ENCODE peak calls at places on chromosomes 5 and 9, in eight cellular contexts. R is H1, A is fibroblast of lung, B is psoas muscle, M is GM23338, V is tibial nerve, Y is DND-41, W is left lung. J is an unnamed sample.

GRCh38 chr9:134618823-134619454 is 22.7 kb upstream of the COL5A1 start:
- DNase-seq in R (no peak), A (no peak), B (no peak), M (no peak), V (no peak), Y (no peak), W (peak), J (peak)

GRCh38 chr5:110386782-110387181 is 339.7 kb downstream of the TMEM232 start:
- DNase-seq in R (no peak), A (peak), B (no peak), M (no peak), V (no peak), Y (no peak), W (no peak), J (no peak)

GRCh38 chr9:111016046-111017026 is 21.9 kb downstream of the LPAR1 start:
- DNase-seq in R (no peak), A (peak), B (no peak), M (no peak), V (no peak), Y (no peak), W (no peak), J (no peak)

GRCh38 chr5:130836729-130837660 is 328.1 kb downstream of the HINT1 start:
- DNase-seq in R (no peak), A (peak), B (no peak), M (no peak), V (no peak), Y (no peak), W (no peak), J (no peak)

GRCh38 chr5:173466227-173466626 is 138.0 kb upstream of the STC2 start:
- DNase-seq in R (no peak), A (no peak), B (no peak), M (no peak), V (no peak), Y (no peak), W (no peak), J (no peak)

GRCh38 chr9:83472221-83472665 is 66.0 kb downstream of the FRMD3 start:
- DNase-seq in R (no peak), A (peak), B (no peak), M (no peak), V (no peak), Y (no peak), W (no peak), J (no peak)

GRCh38 chr5:81838307-81838906 is 87.5 kb upstream of the SSBP2 start:
- DNase-seq in R (no peak), A (peak), B (no peak), M (peak), V (no peak), Y (peak), W (no peak), J (no peak)

GRCh38 chr5:173290477-173291131 is 37.6 kb downstream of the STC2 start:
- DNase-seq in R (no peak), A (no peak), B (no peak), M (no peak), V (no peak), Y (no peak), W (no peak), J (no peak)

GRCh38 chr5:163459888-163460561 is at the start of gene NUDCD2:
- DNase-seq in R (peak), A (peak), B (peak), M (peak), V (peak), Y (peak), W (peak), J (peak)

GRCh38 chr9:106203832-106204516 is 509.6 kb downstream of the TMEM38B start:
- DNase-seq in R (no peak), A (no peak), B (no peak), M (no peak), V (no peak), Y (no peak), W (no peak), J (no peak)

GRCh38 chr5:151917931-151918330 is 6.7 kb downstream of the GLRA1 start:
- DNase-seq in R (no peak), A (no peak), B (no peak), M (peak), V (no peak), Y (no peak), W (no peak), J (no peak)

GRCh38 chr5:9707766-9708462 is 77.8 kb upstream of the TAS2R1 start:
- DNase-seq in R (no peak), A (no peak), B (no peak), M (peak), V (no peak), Y (no peak), W (no peak), J (no peak)

GRCh38 chr9:114746591-114746990 is 59.2 kb downstream of the TNFSF15 start:
- DNase-seq in R (no peak), A (no peak), B (no peak), M (no peak), V (no peak), Y (no peak), W (no peak), J (no peak)

GRCh38 chr5:88235346-88235745 is 33.3 kb downstream of the TMEM161B start:
- DNase-seq in R (no peak), A (no peak), B (no peak), M (peak), V (no peak), Y (no peak), W (no peak), J (no peak)

GRCh38 chr5:96687812-96688453 is 25.8 kb downstream of the CAST start:
- DNase-seq in R (no peak), A (peak), B (no peak), M (peak), V (no peak), Y (no peak), W (no peak), J (no peak)

GRCh38 chr9:135490980-135491444 is 9.5 kb upstream of the MRPS2 start:
- DNase-seq in R (no peak), A (no peak), B (no peak), M (no peak), V (no peak), Y (no peak), W (peak), J (no peak)

GRCh38 chr9:127899200-127899943 is at the start of gene ST6GALNAC6:
- DNase-seq in R (peak), A (peak), B (peak), M (peak), V (no peak), Y (peak), W (peak), J (no peak)

GRCh38 chr9:106878943-106879916 is 16.3 kb downstream of the ZNF462 start:
- DNase-seq in R (no peak), A (peak), B (peak), M (peak), V (peak), Y (no peak), W (peak), J (peak)

GRCh38 chr5:160548949-160549665 is 127.5 kb downstream of the PTTG1 start:
- DNase-seq in R (no peak), A (peak), B (no peak), M (no peak), V (no peak), Y (no peak), W (no peak), J (no peak)

GRCh38 chr5:140480310-140481014 is 67.0 kb upstream of the EIF4EBP3 start:
- DNase-seq in R (no peak), A (peak), B (no peak), M (no peak), V (no peak), Y (no peak), W (no peak), J (no peak)

GRCh38 chr9:4691794-4692193 is 12.4 kb downstream of the CDC37L1 start:
- DNase-seq in R (no peak), A (peak), B (no peak), M (no peak), V (no peak), Y (no peak), W (no peak), J (no peak)

GRCh38 chr5:115829913-115830312 is 11.5 kb downstream of the ATG12 start:
- DNase-seq in R (no peak), A (no peak), B (no peak), M (no peak), V (no peak), Y (no peak), W (no peak), J (no peak)

GRCh38 chr5:34547300-34548085 is 108.6 kb upstream of the RAI14 start:
- DNase-seq in R (peak), A (no peak), B (no peak), M (peak), V (no peak), Y (no peak), W (no peak), J (no peak)

GRCh38 chr5:54990751-54991349 is 5.5 kb upstream of the ESM1 start:
- DNase-seq in R (no peak), A (peak), B (no peak), M (no peak), V (no peak), Y (no peak), W (no peak), J (no peak)

GRCh38 chr5:172828911-172829431 is 5.1 kb upstream of the ERGIC1 start:
- DNase-seq in R (no peak), A (peak), B (no peak), M (no peak), V (no peak), Y (no peak), W (no peak), J (no peak)

GRCh38 chr9:110583237-110583636 is 3.7 kb upstream of the SVEP1 start:
- DNase-seq in R (no peak), A (no peak), B (no peak), M (no peak), V (no peak), Y (no peak), W (no peak), J (no peak)

GRCh38 chr5:91301459-91301858 is 81.7 kb downstream of the ARRDC3 start:
- DNase-seq in R (no peak), A (no peak), B (no peak), M (no peak), V (no peak), Y (no peak), W (no peak), J (no peak)

GRCh38 chr9:126650404-126650804 is 36.7 kb downstream of the LMX1B start:
- DNase-seq in R (no peak), A (no peak), B (no peak), M (no peak), V (no peak), Y (no peak), W (no peak), J (no peak)

GRCh38 chr5:127029513-127030258 is 672 bp downstream of the MARCHF3 start:
- DNase-seq in R (peak), A (peak), B (peak), M (peak), V (peak), Y (no peak), W (peak), J (peak)

GRCh38 chr5:42756630-42757601 is at the start of gene CCDC152:
- DNase-seq in R (peak), A (peak), B (peak), M (peak), V (no peak), Y (no peak), W (peak), J (no peak)

GRCh38 chr5:14428302-14429081 is 153.1 kb upstream of the OTULINL start:
- DNase-seq in R (no peak), A (peak), B (no peak), M (no peak), V (no peak), Y (no peak), W (no peak), J (no peak)

GRCh38 chr5:140253985-140254384 is 48.9 kb downstream of the PFDN1 start:
- DNase-seq in R (no peak), A (no peak), B (no peak), M (no peak), V (no peak), Y (no peak), W (peak), J (no peak)

GRCh38 chr9:76161546-76161945 is 232.7 kb downstream of the RFK start:
- DNase-seq in R (no peak), A (peak), B (no peak), M (peak), V (no peak), Y (no peak), W (no peak), J (no peak)

GRCh38 chr9:137590123-137590468 is 216 bp downstream of the ZMYND19 start:
- DNase-seq in R (no peak), A (no peak), B (no peak), M (peak), V (no peak), Y (no peak), W (no peak), J (no peak)

GRCh38 chr9:93060746-93061259 is 2.3 kb downstream of the SUSD3 start:
- DNase-seq in R (no peak), A (peak), B (no peak), M (no peak), V (no peak), Y (no peak), W (peak), J (no peak)

GRCh38 chr5:52481851-52482250 is 305.9 kb upstream of the ITGA1 start:
- DNase-seq in R (no peak), A (no peak), B (no peak), M (no peak), V (no peak), Y (no peak), W (no peak), J (no peak)

GRCh38 chr5:113922343-113922742 is 408.8 kb downstream of the YTHDC2 start:
- DNase-seq in R (no peak), A (no peak), B (no peak), M (no peak), V (no peak), Y (no peak), W (no peak), J (no peak)

GRCh38 chr5:113917997-113918396 is 404.5 kb downstream of the YTHDC2 start:
- DNase-seq in R (no peak), A (no peak), B (no peak), M (peak), V (no peak), Y (no peak), W (no peak), J (no peak)
- TF ChIP-seq CTCF in R (peak), A (no peak), B (no peak), M (peak), V (no peak), Y (no peak), W (no peak), J (no peak)

GRCh38 chr5:134436523-134437339 is 25.1 kb upstream of the CDKN2AIPNL start:
- DNase-seq in R (no peak), A (peak), B (peak), M (no peak), V (peak), Y (no peak), W (peak), J (peak)

GRCh38 chr5:134440185-134440755 is 28.6 kb upstream of the CDKN2AIPNL start:
- DNase-seq in R (no peak), A (no peak), B (no peak), M (no peak), V (no peak), Y (no peak), W (no peak), J (no peak)

GRCh38 chr5:134437340-134438267 is 25.9 kb upstream of the CDKN2AIPNL start:
- DNase-seq in R (no peak), A (peak), B (peak), M (no peak), V (no peak), Y (no peak), W (no peak), J (no peak)

GRCh38 chr5:134438268-134438622 is 26.6 kb upstream of the CDKN2AIPNL start:
- DNase-seq in R (no peak), A (peak), B (peak), M (no peak), V (no peak), Y (no peak), W (no peak), J (no peak)

GRCh38 chr5:134438641-134439621 is 27.2 kb upstream of the CDKN2AIPNL start:
- DNase-seq in R (no peak), A (peak), B (peak), M (peak), V (peak), Y (no peak), W (peak), J (peak)
- TF ChIP-seq CTCF in R (no peak), A (no peak), B (no peak), M (no peak), V (no peak), Y (no peak), W (no peak), J (no peak)

DNA sequence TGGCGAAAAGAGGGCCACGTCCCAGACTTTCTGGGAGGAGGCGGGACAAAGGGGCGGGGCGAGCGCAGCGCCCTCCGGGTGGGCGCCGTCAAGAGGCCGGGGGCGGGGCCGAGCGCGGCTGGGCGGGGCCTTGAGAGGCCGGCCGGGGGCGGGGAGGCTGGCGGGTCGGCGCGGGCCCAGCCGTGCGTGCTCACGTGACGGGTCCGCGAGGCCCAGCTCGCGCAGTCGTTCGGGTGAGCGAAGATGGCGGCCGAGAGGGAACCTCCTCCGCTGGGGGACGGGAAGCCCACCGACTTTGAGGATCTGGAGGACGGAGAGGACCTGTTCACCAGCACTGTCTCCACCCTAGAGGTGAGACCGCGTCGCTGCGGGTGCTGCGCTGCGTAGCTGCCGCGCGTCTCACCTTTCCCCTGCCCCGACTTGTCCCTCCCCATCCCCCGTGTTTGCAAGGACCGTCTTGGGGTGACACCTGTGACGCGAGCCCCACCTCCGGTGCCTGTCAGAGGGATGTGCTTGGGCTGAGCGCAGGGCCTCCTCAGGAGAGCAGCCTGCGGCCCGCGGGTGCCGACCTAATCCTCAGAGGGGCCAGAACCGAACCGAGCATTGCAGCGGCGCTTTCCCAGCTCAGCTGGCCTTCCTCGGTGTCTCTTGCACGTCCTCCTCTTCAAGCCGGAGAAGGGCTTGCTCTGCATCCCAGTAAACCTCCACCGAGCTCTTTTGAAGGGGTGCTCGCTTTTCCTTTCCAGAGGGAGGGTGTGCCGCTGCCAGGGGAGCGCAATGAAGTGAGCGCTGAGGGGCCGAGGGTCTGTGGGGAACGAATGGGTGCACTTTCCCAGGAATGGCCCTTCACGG is at the start of gene SNX2:
- DNase-seq in R (peak), A (peak), B (peak), M (peak), V (peak), Y (peak), W (peak), J (peak)
- TF ChIP-seq CTCF in R (no peak), A (no peak), B (peak), M (no peak), V (no peak), Y (peak), W (peak), J (no peak)

DNA sequence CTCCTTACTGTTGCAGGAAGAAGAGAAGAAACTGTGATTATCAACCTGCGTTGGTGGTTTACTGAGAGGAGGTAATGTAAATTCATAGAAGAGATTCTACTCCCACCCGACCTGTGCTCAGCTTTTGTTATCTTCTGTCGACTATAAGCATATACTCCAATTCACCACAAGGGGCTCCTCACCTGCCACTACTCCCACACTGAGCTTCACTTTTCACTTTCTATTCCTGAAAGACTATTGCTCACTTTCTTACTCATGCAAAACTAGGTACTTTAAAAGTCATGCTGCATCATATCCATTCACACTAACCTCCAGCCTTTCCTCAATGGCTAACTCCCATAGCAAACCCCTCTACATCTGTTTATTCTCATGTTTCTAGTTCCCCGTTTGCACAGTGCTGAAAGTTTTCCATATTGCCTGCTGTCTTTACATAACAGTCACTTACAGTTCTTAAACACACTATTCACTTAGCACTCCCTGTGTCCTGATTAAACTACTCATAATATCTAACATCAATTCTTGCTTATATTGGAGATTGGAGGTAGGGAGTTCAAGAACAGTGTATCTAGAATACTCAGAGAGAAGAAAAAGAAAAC is 1062.6 kb downstream of the NR2F1-AS1 start:
- DNase-seq in R (no peak), A (peak), B (no peak), M (peak), V (no peak), Y (no peak), W (no peak), J (no peak)
- TF ChIP-seq CTCF in R (peak), A (peak), B (peak), M (peak), V (peak), Y (peak), W (peak), J (peak)

GRCh38 chr5:158284242-158284641 is 425.3 kb upstream of the CLINT1 start:
- DNase-seq in R (no peak), A (no peak), B (no peak), M (peak), V (no peak), Y (no peak), W (no peak), J (no peak)
- TF ChIP-seq CTCF in R (no peak), A (no peak), B (no peak), M (no peak), V (no peak), Y (no peak), W (no peak), J (no peak)

DNA sequence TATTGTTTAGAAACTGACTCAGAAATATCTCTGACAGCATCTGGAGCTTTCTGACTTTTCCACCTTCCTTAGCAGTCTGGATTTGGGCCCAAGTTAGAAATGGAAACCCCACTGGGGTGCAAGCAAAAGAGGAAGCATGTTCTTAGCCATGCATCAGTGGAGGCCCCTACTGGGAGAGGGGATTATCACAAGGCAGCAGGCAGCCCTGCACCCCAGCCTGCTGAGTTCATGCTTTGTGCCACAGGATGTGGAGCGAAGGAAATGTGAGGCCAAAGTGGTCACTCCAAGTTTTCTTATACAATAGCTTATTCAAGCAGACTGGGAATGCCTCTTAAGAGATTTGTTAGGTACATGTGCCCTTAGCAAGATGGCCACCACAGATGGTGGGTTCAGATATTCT is 146.4 kb upstream of the TLX3 start:
- DNase-seq in R (peak), A (peak), B (no peak), M (peak), V (no peak), Y (peak), W (no peak), J (no peak)
- TF ChIP-seq CTCF in R (peak), A (peak), B (no peak), M (peak), V (no peak), Y (peak), W (peak), J (no peak)

J was measured in right atrium auricular region.